ENCODE peak calls at places on chromosome 3, in ten cellular contexts. P, R, C, G, M, S, Y, B, U and V are unnamed samples.
A peak's percentile ranks its signal among the peaks of the same experiment; 100 is the strongest.

GRCh38 chr3:53134631-53135232 is 4.5 kb upstream of the RFT1 start:
- DNase-seq in Y (peak; percentile 42), R (no peak), P (no peak), U (peak; percentile 5), G (peak; percentile 86), B (peak; percentile 73), M (peak; percentile 52), S (peak; percentile 77), C (peak; percentile 27), V (peak; percentile 22)

GRCh38 chr3:13259831-13260230 is 160.3 kb downstream of the NUP210 start:
- DNase-seq in U (no peak), G (no peak), Y (no peak), C (no peak), B (no peak), R (no peak), S (no peak), M (no peak), P (no peak), V (no peak)

GRCh38 chr3:73546961-73547360 is 77.8 kb downstream of the PDZRN3 start:
- DNase-seq in C (no peak), B (peak; percentile 93), U (no peak), M (no peak), R (peak; percentile 92), P (no peak), Y (no peak), S (no peak), G (no peak), V (no peak)

GRCh38 chr3:168100777-168101492 is 5.2 kb upstream of the GOLIM4 start:
- DNase-seq in P (no peak), B (peak; percentile 37), C (no peak), Y (no peak), G (no peak), R (no peak), M (no peak), S (no peak), U (no peak), V (no peak)

GRCh38 chr3:72549819-72550581 is 298.2 kb downstream of the SHQ1 start:
- DNase-seq in M (no peak), B (peak; percentile 21), G (no peak), U (no peak), R (no peak), Y (no peak), P (no peak), C (no peak), S (peak; percentile 26), V (no peak)

GRCh38 chr3:141235661-141236171 is 4.1 kb downstream of the PXYLP1 start:
- DNase-seq in G (no peak), Y (no peak), B (no peak), P (no peak), M (no peak), R (no peak), S (no peak), C (no peak), U (no peak), V (no peak)

GRCh38 chr3:102488316-102488715 is 53.5 kb downstream of the ZPLD1 start:
- DNase-seq in R (no peak), P (no peak), M (no peak), U (no peak), C (no peak), B (no peak), Y (no peak), G (no peak), S (no peak), V (no peak)

GRCh38 chr3:132445812-132446211 is 28.5 kb downstream of the DNAJC13 start:
- DNase-seq in C (no peak), S (no peak), R (no peak), B (peak; percentile 83), Y (no peak), G (no peak), P (no peak), M (no peak), U (no peak), V (no peak)

GRCh38 chr3:24830230-24831152 is 335.8 kb upstream of the THRB start:
- DNase-seq in S (no peak), M (no peak), C (no peak), B (no peak), G (no peak), R (no peak), U (no peak), Y (no peak), P (peak; percentile 40), V (no peak)

GRCh38 chr3:9976736-9977709 is 9.6 kb downstream of the EMC3 start:
- DNase-seq in B (peak; percentile 98), U (no peak), C (no peak), M (peak; percentile 10), Y (peak; percentile 17), S (peak; percentile 45), R (peak; percentile 96), G (no peak), P (peak; percentile 16), V (peak; percentile 49)

GRCh38 chr3:37668831-37669610 is 192.7 kb upstream of the CTDSPL start:
- DNase-seq in M (no peak), R (no peak), B (no peak), Y (no peak), U (no peak), S (no peak), G (no peak), C (no peak), P (no peak), V (no peak)